ENCODE peak calls at places on chromosomes 4 and X, in four cellular contexts. One of them, this sample, is unnamed.

GRCh38 chrX:50198348-50198747 is 2.5 kb downstream of the AKAP4 start:
- DNase-seq in mesendoderm: peak; percentile 45
- DNase-seq in IMR-90: no peak
- DNase-seq in H1: no peak
- DNase-seq in this sample: no peak

GRCh38 chr4:73309211-73309610 is 50.6 kb upstream of the ANKRD17 start:
- DNase-seq in H1: no peak
- DNase-seq in mesendoderm: no peak
- DNase-seq in IMR-90: peak; percentile 77
- DNase-seq in this sample: no peak

GRCh38 chr4:55001538-55001937 is 123.9 kb downstream of the KDR start:
- DNase-seq in IMR-90: no peak
- DNase-seq in mesendoderm: no peak
- DNase-seq in H1: no peak
- DNase-seq in this sample: no peak

GRCh38 chrX:9440116-9440844 is 24.6 kb upstream of the TBL1X start:
- DNase-seq in mesendoderm: no peak
- DNase-seq in IMR-90: no peak
- DNase-seq in H1: no peak
- DNase-seq in this sample: no peak

GRCh38 chr4:19514276-19515070 is 737.2 kb upstream of the SLIT2 start:
- DNase-seq in H1: no peak
- DNase-seq in mesendoderm: no peak
- DNase-seq in IMR-90: peak; percentile 52
- DNase-seq in this sample: no peak

GRCh38 chr4:148056879-148057278 is 325.0 kb downstream of the ARHGAP10 start:
- DNase-seq in mesendoderm: peak; percentile 81
- DNase-seq in IMR-90: peak; percentile 77
- DNase-seq in H1: no peak
- DNase-seq in this sample: peak; percentile 64

GRCh38 chrX:85359051-85359450 is 20.4 kb downstream of the POF1B start:
- DNase-seq in H1: no peak
- DNase-seq in IMR-90: no peak
- DNase-seq in mesendoderm: no peak
- DNase-seq in this sample: no peak

GRCh38 chr4:19776021-19776459 is 475.7 kb upstream of the SLIT2 start:
- DNase-seq in mesendoderm: peak; percentile 83
- DNase-seq in H1: no peak
- DNase-seq in IMR-90: peak; percentile 81
- DNase-seq in this sample: no peak

GRCh38 chr4:4606321-4606720 is 64.5 kb upstream of the STX18 start:
- DNase-seq in mesendoderm: no peak
- DNase-seq in H1: no peak
- DNase-seq in IMR-90: peak; percentile 65
- DNase-seq in this sample: no peak

GRCh38 chrX:143568467-143568866 is 51.2 kb upstream of the SPANXN3 start:
- DNase-seq in IMR-90: no peak
- DNase-seq in H1: no peak
- DNase-seq in mesendoderm: no peak
- DNase-seq in this sample: no peak

GRCh38 chr4:116515959-116516358 is 569.4 kb downstream of the TRAM1L1 start:
- DNase-seq in H1: no peak
- DNase-seq in IMR-90: no peak
- DNase-seq in mesendoderm: peak; percentile 13
- DNase-seq in this sample: no peak

GRCh38 chr4:122221322-122221721 is 69.2 kb downstream of the BLTP1 start:
- DNase-seq in mesendoderm: no peak
- DNase-seq in H1: no peak
- DNase-seq in IMR-90: no peak
- DNase-seq in this sample: no peak

GRCh38 chr4:2977116-2978097 is 14.0 kb downstream of the GRK4 start:
- DNase-seq in H1: no peak
- DNase-seq in mesendoderm: peak; percentile 30
- DNase-seq in IMR-90: peak; percentile 56
- DNase-seq in this sample: no peak

GRCh38 chrX:70022608-70023007 is 27.1 kb downstream of the AWAT2 start:
- DNase-seq in H1: no peak
- DNase-seq in IMR-90: no peak
- DNase-seq in mesendoderm: no peak
- DNase-seq in this sample: no peak

GRCh38 chrX:33416273-33416805 is 205.0 kb upstream of the DMD start:
- DNase-seq in H1: no peak
- DNase-seq in mesendoderm: no peak
- DNase-seq in IMR-90: no peak
- DNase-seq in this sample: no peak

GRCh38 chr4:5157721-5158390 is 106.6 kb downstream of the STK32B start:
- DNase-seq in H1: peak; percentile 35
- DNase-seq in mesendoderm: no peak
- DNase-seq in IMR-90: peak; percentile 44
- DNase-seq in this sample: peak; percentile 15

GRCh38 chrX:17242470-17242869 is 132.5 kb upstream of the NHS start:
- DNase-seq in H1: peak; percentile 45
- DNase-seq in IMR-90: peak; percentile 55
- DNase-seq in mesendoderm: peak; percentile 19
- DNase-seq in this sample: no peak

GRCh38 chr4:70836081-70836480 is 3.6 kb downstream of the GRSF1 start:
- DNase-seq in mesendoderm: no peak
- DNase-seq in H1: no peak
- DNase-seq in IMR-90: no peak
- DNase-seq in this sample: no peak

GRCh38 chr4:777520-778262 is 48.2 kb downstream of the CPLX1 start:
- DNase-seq in H1: no peak
- DNase-seq in mesendoderm: no peak
- DNase-seq in IMR-90: no peak
- DNase-seq in this sample: no peak

GRCh38 chr4:8337083-8337482 is 67.5 kb downstream of the HTRA3 start:
- DNase-seq in IMR-90: no peak
- DNase-seq in H1: no peak
- DNase-seq in mesendoderm: no peak
- DNase-seq in this sample: no peak

GRCh38 chr4:70559216-70559830 is 32.7 kb upstream of the AMBN start:
- DNase-seq in IMR-90: peak; percentile 34
- DNase-seq in mesendoderm: peak; percentile 56
- DNase-seq in H1: peak; percentile 53
- DNase-seq in this sample: no peak

GRCh38 chr4:100591156-100591876 is 73.5 kb upstream of the EMCN start:
- DNase-seq in H1: no peak
- DNase-seq in IMR-90: no peak
- DNase-seq in mesendoderm: no peak
- DNase-seq in this sample: no peak

GRCh38 chr4:73244941-73245601 is 13.5 kb downstream of the ANKRD17 start:
- DNase-seq in mesendoderm: peak; percentile 24
- DNase-seq in H1: no peak
- DNase-seq in IMR-90: no peak
- DNase-seq in this sample: no peak

GRCh38 chrX:111652719-111653118 is 28.3 kb upstream of the ALG13 start:
- DNase-seq in IMR-90: no peak
- DNase-seq in H1: no peak
- DNase-seq in mesendoderm: peak; percentile 4
- DNase-seq in this sample: no peak

GRCh38 chr4:24003476-24003875 is 113.6 kb upstream of the PPARGC1A start:
- DNase-seq in mesendoderm: peak; percentile 84
- DNase-seq in H1: no peak
- DNase-seq in IMR-90: no peak
- DNase-seq in this sample: no peak

GRCh38 chr4:24003926-24004325 is 114.1 kb upstream of the PPARGC1A start:
- DNase-seq in H1: no peak
- DNase-seq in mesendoderm: peak; percentile 81
- DNase-seq in IMR-90: peak; percentile 17
- DNase-seq in this sample: no peak

GRCh38 chr4:24007740-24008348 is 118.0 kb upstream of the PPARGC1A start:
- DNase-seq in H1: no peak
- DNase-seq in mesendoderm: peak; percentile 14
- DNase-seq in IMR-90: no peak
- DNase-seq in this sample: no peak

GRCh38 chr4:24002641-24002966 is 112.8 kb upstream of the PPARGC1A start:
- DNase-seq in H1: no peak
- DNase-seq in IMR-90: no peak
- DNase-seq in mesendoderm: no peak
- DNase-seq in this sample: no peak

DNA sequence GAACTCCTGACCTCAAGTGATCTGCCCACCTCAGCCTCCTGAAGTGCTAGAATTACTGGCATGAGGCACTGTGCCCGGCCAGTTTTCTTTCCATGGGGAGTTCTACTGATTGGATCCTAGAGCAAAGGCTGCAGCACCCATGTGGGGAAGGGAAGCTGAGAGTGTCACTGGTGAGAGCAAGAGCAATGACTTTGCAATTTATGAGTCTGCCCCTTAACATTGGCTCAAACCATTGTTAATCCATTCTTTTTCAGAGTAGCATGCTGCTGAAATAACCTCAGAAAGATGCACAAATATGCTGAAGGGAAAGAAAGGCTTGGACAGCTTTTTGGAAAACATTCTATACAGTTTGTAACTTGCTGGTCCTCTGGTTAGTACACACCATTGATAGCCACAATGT is 116.4 kb upstream of the PPARGC1A start:
- DNase-seq in mesendoderm: no peak
- DNase-seq in H1: no peak
- DNase-seq in IMR-90: no peak
- DNase-seq in this sample: no peak
- H4K5ac ChIP-seq in mesendoderm: no peak overlapping the region
- H4K5ac ChIP-seq in H1: no peak overlapping the region
- H4K5ac ChIP-seq in IMR-90: no peak overlapping the region
- H4K5ac ChIP-seq in this sample: no peak overlapping the region

GRCh38 chrX:132591719-132592275 is 103.0 kb upstream of the MBNL3 start:
- DNase-seq in H1: no peak
- DNase-seq in IMR-90: no peak
- DNase-seq in mesendoderm: no peak
- DNase-seq in this sample: no peak

GRCh38 chrX:132590350-132591026 is 101.7 kb upstream of the MBNL3 start:
- DNase-seq in mesendoderm: peak; percentile 3
- DNase-seq in H1: no peak
- DNase-seq in IMR-90: no peak
- DNase-seq in this sample: no peak

GRCh38 chrX:132592880-132593279 is 104.0 kb upstream of the MBNL3 start:
- DNase-seq in IMR-90: no peak
- DNase-seq in mesendoderm: peak; percentile 40
- DNase-seq in H1: no peak
- DNase-seq in this sample: peak; percentile 29

DNA sequence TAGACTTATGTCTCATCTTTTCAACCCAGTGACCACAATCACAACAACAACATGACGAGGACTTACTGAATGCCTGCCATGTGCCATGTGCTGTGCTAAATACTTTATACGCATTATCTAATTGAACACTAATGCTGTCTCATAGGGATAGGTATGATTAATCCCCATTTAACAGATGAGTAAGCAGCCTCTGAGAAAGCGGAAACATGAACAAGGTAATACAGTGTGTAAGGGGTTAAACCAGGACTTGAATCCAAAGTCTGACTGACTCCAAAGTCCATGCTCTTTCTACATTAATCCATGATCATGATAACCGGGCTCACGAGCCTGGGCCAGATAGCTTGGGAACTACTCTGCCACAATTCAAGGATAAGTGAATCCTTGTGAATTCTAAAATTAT is 105.3 kb upstream of the MBNL3 start:
- DNase-seq in mesendoderm: no peak
- DNase-seq in H1: no peak
- DNase-seq in IMR-90: no peak
- DNase-seq in this sample: no peak
- H4K5ac ChIP-seq in mesendoderm: no peak overlapping the region
- H4K5ac ChIP-seq in H1: no peak overlapping the region
- H4K5ac ChIP-seq in IMR-90: no peak overlapping the region
- H4K5ac ChIP-seq in this sample: no peak overlapping the region

GRCh38 chr4:157076578-157076947 is 613 bp downstream of the GLRB start:
- DNase-seq in mesendoderm: peak; percentile 21
- DNase-seq in IMR-90: no peak
- DNase-seq in H1: peak; percentile 48
- DNase-seq in this sample: peak; percentile 46
- H4K5ac ChIP-seq in mesendoderm: no peak overlapping the region
- H4K5ac ChIP-seq in IMR-90: no peak overlapping the region
- H4K5ac ChIP-seq in H1: no peak overlapping the region
- H4K5ac ChIP-seq in this sample: no peak overlapping the region

GRCh38 chr4:81960968-81961367 is 412.8 kb downstream of the HNRNPD start:
- DNase-seq in IMR-90: no peak
- DNase-seq in H1: no peak
- DNase-seq in mesendoderm: peak; percentile 54
- DNase-seq in this sample: no peak
- H4K5ac ChIP-seq in IMR-90: no peak overlapping the region
- H4K5ac ChIP-seq in H1: no peak overlapping the region
- H4K5ac ChIP-seq in mesendoderm: no peak overlapping the region
- H4K5ac ChIP-seq in this sample: no peak overlapping the region

GRCh38 chr4:59409647-59410046 is 1790.5 kb upstream of the ADGRL3 start:
- DNase-seq in IMR-90: no peak
- DNase-seq in H1: no peak
- DNase-seq in mesendoderm: no peak
- DNase-seq in this sample: no peak
- H4K5ac ChIP-seq in IMR-90: no peak overlapping the region
- H4K5ac ChIP-seq in H1: no peak overlapping the region
- H4K5ac ChIP-seq in mesendoderm: no peak overlapping the region
- H4K5ac ChIP-seq in this sample: no peak overlapping the region

DNA sequence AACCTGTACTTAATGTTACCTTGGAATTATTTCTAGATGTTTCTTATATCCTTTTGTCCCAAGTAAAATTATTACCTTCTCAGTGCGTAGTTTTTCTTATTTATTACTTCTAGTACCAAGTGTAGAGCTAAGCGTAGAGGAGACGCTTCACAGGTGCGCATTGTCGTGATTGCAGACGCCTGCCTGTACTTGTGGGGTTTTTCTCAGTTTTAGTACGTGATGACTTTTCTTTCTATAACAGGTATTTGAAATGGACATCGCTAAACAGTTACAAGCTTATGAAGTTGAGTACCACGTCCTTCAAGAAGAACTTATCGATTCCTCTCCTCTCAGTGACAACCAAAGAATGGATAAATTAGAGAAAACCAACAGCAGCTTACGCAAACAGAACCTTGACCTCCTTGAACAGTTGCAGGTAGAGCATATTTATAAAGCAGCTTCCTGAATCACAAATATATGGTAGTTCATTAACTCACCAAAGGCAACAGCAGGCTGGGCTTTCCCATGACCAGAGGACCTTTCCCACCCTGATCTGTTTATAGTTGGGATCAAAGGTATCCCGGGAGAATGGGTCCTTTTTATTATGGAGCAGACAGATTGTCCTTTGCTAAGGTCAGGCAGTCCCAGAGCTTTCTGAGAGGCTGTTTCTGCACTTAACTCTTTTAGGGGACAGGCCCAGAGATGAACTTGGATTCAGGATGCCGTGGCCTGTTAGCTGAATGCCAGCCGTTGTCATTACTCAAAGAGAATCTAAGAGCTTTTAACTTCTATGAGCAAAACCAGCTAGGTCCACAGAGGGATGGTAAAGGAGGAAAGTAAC is 172.9 kb downstream of the PTTG2 start:
- DNase-seq in IMR-90: no peak
- DNase-seq in H1: no peak
- DNase-seq in mesendoderm: no peak
- DNase-seq in this sample: no peak
- H4K5ac ChIP-seq in IMR-90: no peak overlapping the region
- H4K5ac ChIP-seq in H1: no peak overlapping the region
- H4K5ac ChIP-seq in mesendoderm: no peak overlapping the region
- H4K5ac ChIP-seq in this sample: no peak overlapping the region

GRCh38 chr4:78784255-78784654 is 8.1 kb downstream of the BMP2K start:
- DNase-seq in mesendoderm: no peak
- DNase-seq in IMR-90: peak; percentile 90
- DNase-seq in H1: no peak
- DNase-seq in this sample: no peak
- H4K5ac ChIP-seq in mesendoderm: no peak overlapping the region
- H4K5ac ChIP-seq in IMR-90: no peak overlapping the region
- H4K5ac ChIP-seq in H1: peak overlapping the region; percentile 31
- H4K5ac ChIP-seq in this sample: no peak overlapping the region

GRCh38 chr4:150722908-150723362 is 141.0 kb downstream of the MAB21L2 start:
- DNase-seq in H1: no peak
- DNase-seq in IMR-90: no peak
- DNase-seq in mesendoderm: peak; percentile 60
- DNase-seq in this sample: peak; percentile 38
- H4K5ac ChIP-seq in H1: no peak overlapping the region
- H4K5ac ChIP-seq in IMR-90: no peak overlapping the region
- H4K5ac ChIP-seq in mesendoderm: no peak overlapping the region
- H4K5ac ChIP-seq in this sample: no peak overlapping the region